ENCODE peak calls at places on chromosomes 11 and 22, in eight cellular contexts. N is dorsolateral prefrontal cortex, C is foreskin fibroblast, Y is uterus, E is SJSA1, X is GM23248, G is testis, K is A549. T is an unnamed sample.

GRCh38 chr11:104256525-104256924 is 92.6 kb upstream of the PDGFD start:
- DNase-seq in N (no peak), C (peak), Y (no peak), E (no peak), X (peak), G (no peak), K (peak), T (no peak)

GRCh38 chr22:20384865-20385264 is 9.1 kb upstream of the ZNF74 start:
- DNase-seq in N (no peak), C (no peak), Y (no peak), E (no peak), X (no peak), G (no peak), K (no peak), T (no peak)

GRCh38 chr11:46382644-46383403 is 1.4 kb downstream of the MDK start:
- DNase-seq in N (peak), C (peak), Y (no peak), E (peak), X (peak), G (peak), K (peak), T (no peak)

GRCh38 chr11:29312817-29313216 is 704.0 kb downstream of the KCNA4 start:
- DNase-seq in N (no peak), C (peak), Y (no peak), E (no peak), X (peak), G (no peak), K (no peak), T (no peak)

GRCh38 chr11:131924446-131925240 is 554.2 kb downstream of the NTM start:
- DNase-seq in N (no peak), C (peak), Y (no peak), E (peak), X (peak), G (no peak), K (no peak), T (no peak)

GRCh38 chr11:109911488-109911887 is 181.7 kb upstream of the ZC3H12C start:
- DNase-seq in N (no peak), C (no peak), Y (no peak), E (no peak), X (peak), G (no peak), K (no peak), T (no peak)

GRCh38 chr22:48444320-48445112 is 1383.2 kb downstream of the BRD1 start:
- DNase-seq in N (no peak), C (no peak), Y (no peak), E (peak), X (no peak), G (no peak), K (no peak), T (no peak)

GRCh38 chr11:33980896-33981295 is 70.6 kb upstream of the CAPRIN1 start:
- DNase-seq in N (no peak), C (no peak), Y (no peak), E (no peak), X (no peak), G (no peak), K (no peak), T (no peak)

GRCh38 chr11:80144932-80145612 is 704.2 kb upstream of the TENM4 start:
- DNase-seq in N (no peak), C (no peak), Y (no peak), E (no peak), X (no peak), G (no peak), K (no peak), T (no peak)

GRCh38 chr11:73241300-73241699 is 23.2 kb downstream of the P2RY2 start:
- DNase-seq in N (no peak), C (no peak), Y (no peak), E (no peak), X (no peak), G (no peak), K (no peak), T (no peak)

GRCh38 chr22:50057868-50058311 is at the start of gene TTLL8:
- DNase-seq in N (no peak), C (no peak), Y (no peak), E (no peak), X (no peak), G (no peak), K (no peak), T (no peak)

GRCh38 chr11:118524356-118524755 is 2.9 kb upstream of the TTC36 start:
- DNase-seq in N (no peak), C (no peak), Y (no peak), E (no peak), X (no peak), G (no peak), K (no peak), T (no peak)

GRCh38 chr11:93197383-93198220 is at the start of gene SLC36A4:
- DNase-seq in N (peak), C (peak), Y (peak), E (peak), X (peak), G (peak), K (peak), T (peak)

GRCh38 chr11:107549253-107549953 is 16.1 kb downstream of the ALKBH8 start:
- DNase-seq in N (no peak), C (peak), Y (no peak), E (no peak), X (peak), G (no peak), K (peak), T (no peak)

GRCh38 chr11:2517386-2518064 is 72.7 kb downstream of the KCNQ1 start:
- DNase-seq in N (no peak), C (no peak), Y (peak), E (no peak), X (no peak), G (peak), K (no peak), T (no peak)

GRCh38 chr11:104001474-104001873 is 35.0 kb upstream of the DDI1 start:
- DNase-seq in N (no peak), C (peak), Y (no peak), E (no peak), X (peak), G (no peak), K (no peak), T (no peak)

GRCh38 chr11:70811915-70812314 is 413.6 kb downstream of the CTTN start:
- DNase-seq in N (no peak), C (no peak), Y (no peak), E (no peak), X (no peak), G (no peak), K (no peak), T (no peak)

GRCh38 chr11:112485280-112485679 is 224.6 kb upstream of the PLET1 start:
- DNase-seq in N (no peak), C (no peak), Y (no peak), E (no peak), X (no peak), G (no peak), K (no peak), T (no peak)

DNA sequence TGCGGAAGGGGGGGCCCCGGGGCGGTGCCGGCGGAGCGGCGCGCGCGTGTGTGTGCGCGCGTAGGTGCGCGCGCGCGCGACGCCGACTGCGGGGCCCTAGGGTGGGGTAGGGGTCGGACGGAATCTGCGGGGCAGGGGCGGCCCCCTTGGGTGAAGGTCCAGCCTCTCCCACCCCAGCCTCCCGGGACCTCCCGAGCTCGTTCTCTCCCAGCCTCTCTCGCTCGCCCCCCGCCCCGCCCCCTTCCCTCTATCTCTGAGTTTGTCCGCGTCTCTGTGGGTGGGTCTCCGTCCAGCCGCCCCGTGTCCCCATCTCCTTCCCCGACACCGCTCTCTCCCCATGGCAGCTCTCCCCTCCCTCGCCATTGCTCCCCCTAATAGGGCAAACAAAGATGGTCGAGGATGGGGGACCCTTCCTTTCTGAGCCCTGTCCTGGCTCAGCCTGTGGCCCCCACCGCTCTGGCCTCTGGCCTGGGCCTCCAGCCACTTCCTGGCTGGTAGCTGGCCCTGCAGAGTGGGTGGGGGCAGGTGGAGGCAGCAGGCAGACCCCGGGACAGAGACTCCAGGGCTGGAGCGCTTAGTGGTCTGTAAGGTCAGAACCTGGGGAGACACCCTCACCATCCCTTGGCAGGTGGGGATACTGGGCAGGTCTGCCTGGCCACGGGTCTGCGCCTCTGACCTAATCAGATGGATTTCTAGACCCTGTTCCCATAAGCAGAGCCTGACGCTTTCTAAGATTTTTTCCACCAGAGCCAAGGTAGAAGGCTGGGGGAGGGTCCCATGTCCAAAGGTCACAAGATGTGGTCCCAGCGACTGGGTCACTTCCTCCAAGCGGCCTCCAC is 32.9 kb upstream of the PRR5 start:
- DNase-seq in N (no peak), C (no peak), Y (no peak), E (no peak), X (peak), G (no peak), K (no peak), T (no peak)
- H3K4me3 ChIP-seq in N (peak), C (peak), Y (peak), E (peak), X (peak), G (peak), K (peak), T (peak)

DNA sequence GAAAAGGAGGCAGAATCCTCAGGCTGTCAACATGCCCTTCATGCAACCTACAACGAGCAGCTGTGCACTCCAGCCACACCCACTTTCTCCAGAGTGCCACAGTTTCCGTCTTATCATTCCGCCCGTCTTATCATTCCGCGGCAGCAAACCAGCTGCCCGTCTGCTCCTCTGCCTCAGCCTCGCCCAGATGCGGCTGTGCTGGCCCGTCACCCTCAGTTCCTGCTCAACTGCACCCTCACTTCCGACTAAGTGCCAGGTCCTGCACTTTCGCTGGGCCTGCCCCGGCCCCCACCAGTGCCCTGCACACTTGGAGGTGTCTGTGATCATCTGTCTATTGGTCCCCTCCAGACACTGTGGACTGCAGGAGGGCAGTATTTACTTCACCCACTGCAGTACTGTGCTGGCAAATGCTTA is 43.7 kb downstream of the MICAL3 start:
- DNase-seq in N (no peak), C (peak), Y (no peak), E (no peak), X (peak), G (peak), K (no peak), T (no peak)
- H3K4me3 ChIP-seq in N (no peak), C (peak), Y (no peak), E (no peak), X (peak), G (no peak), K (no peak), T (no peak)

GRCh38 chr11:96426356-96427103 is 36.7 kb downstream of the JRKL start:
- DNase-seq in N (peak), C (peak), Y (no peak), E (peak), X (peak), G (no peak), K (peak), T (no peak)
- H3K4me3 ChIP-seq in N (no peak), C (peak), Y (no peak), E (no peak), X (no peak), G (no peak), K (no peak), T (no peak)

GRCh38 chr11:15074206-15075161 is 1.1 kb downstream of the CALCB start:
- DNase-seq in N (peak), C (peak), Y (peak), E (peak), X (peak), G (peak), K (peak), T (no peak)

GRCh38 chr11:15072551-15073143 is 746 bp upstream of the CALCB start:
- DNase-seq in N (no peak), C (no peak), Y (no peak), E (no peak), X (no peak), G (no peak), K (no peak), T (no peak)

GRCh38 chr11:15071556-15072255 is 1.7 kb upstream of the CALCB start:
- DNase-seq in N (no peak), C (no peak), Y (no peak), E (no peak), X (no peak), G (no peak), K (no peak), T (no peak)

GRCh38 chr11:15075162-15075526 is 1.8 kb downstream of the CALCB start:
- DNase-seq in N (no peak), C (no peak), Y (no peak), E (no peak), X (no peak), G (no peak), K (no peak), T (no peak)

GRCh38 chr11:15073361-15074205 is at the start of gene CALCB:
- DNase-seq in N (no peak), C (peak), Y (no peak), E (no peak), X (peak), G (peak), K (peak), T (no peak)
- H3K4me3 ChIP-seq in N (peak), C (peak), Y (no peak), E (no peak), X (peak), G (peak), K (peak), T (peak)

GRCh38 chr11:10539339-10539738 is 1.6 kb downstream of the RNF141 start:
- DNase-seq in N (no peak), C (no peak), Y (no peak), E (no peak), X (peak), G (no peak), K (peak), T (no peak)
- H3K4me3 ChIP-seq in N (peak), C (peak), Y (no peak), E (no peak), X (peak), G (no peak), K (no peak), T (no peak)

DNA sequence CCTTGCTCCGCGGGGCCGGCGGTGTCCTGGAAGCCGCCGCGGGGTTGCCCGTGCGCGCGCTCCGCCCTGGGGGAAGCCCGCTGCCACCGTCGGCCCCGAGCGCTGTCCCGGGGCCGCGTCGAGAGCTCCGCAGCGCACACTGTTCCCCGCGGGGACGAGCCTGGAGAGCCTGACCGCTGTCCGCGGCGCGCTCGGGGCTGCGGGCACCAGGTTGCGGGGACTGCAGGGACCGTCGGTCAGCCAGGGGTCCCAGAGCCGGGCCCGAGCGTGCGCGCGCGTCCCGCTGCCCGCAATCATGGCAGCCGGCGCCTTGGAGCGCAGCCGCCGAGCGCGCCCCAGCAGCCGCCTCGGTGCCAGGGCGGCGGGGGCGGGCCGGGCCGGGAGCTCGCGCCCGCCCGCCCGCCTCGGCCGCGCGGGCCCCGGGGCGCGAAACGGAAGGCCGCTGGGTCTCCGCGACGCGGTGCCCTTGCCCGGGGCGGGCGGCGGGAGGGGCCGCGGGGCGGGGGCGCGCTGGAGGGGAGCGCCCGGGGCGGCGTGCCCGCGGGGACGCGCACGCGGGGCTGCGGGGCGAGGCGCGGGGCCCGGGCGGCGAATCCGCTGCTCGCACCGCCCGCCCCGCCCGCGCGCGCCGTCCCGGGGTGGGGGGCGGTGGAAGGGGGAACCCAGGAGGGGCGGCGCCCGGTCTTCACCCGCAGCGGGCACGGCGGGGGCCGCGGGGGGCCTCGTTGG is 79.4 kb upstream of the PPARA start:
- DNase-seq in N (peak), C (peak), Y (peak), E (peak), X (peak), G (peak), K (peak), T (no peak)
- H3K4me3 ChIP-seq in N (peak), C (peak), Y (peak), E (peak), X (peak), G (peak), K (peak), T (peak)

GRCh38 chr11:61418136-61418535 is 11.6 kb downstream of the CPSF7 start:
- DNase-seq in N (no peak), C (no peak), Y (no peak), E (no peak), X (peak), G (no peak), K (no peak), T (no peak)

GRCh38 chr11:61414547-61414946 is 15.2 kb downstream of the CPSF7 start:
- DNase-seq in N (no peak), C (no peak), Y (no peak), E (no peak), X (no peak), G (no peak), K (no peak), T (no peak)

GRCh38 chr11:61415381-61415780 is 14.4 kb downstream of the CPSF7 start:
- DNase-seq in N (no peak), C (no peak), Y (no peak), E (no peak), X (no peak), G (no peak), K (no peak), T (no peak)

GRCh38 chr11:61413496-61413895 is 16.3 kb downstream of the CPSF7 start:
- DNase-seq in N (no peak), C (peak), Y (no peak), E (no peak), X (peak), G (no peak), K (no peak), T (no peak)

GRCh38 chr11:61417670-61418069 is 12.1 kb downstream of the CPSF7 start:
- DNase-seq in N (no peak), C (no peak), Y (no peak), E (no peak), X (peak), G (no peak), K (peak), T (no peak)
- H3K4me3 ChIP-seq in N (no peak), C (no peak), Y (no peak), E (no peak), X (no peak), G (no peak), K (no peak), T (no peak)

T was measured in skeletal muscle cell.